ENCODE peak calls at places on chromosomes 11 and 22, in four cellular contexts. One of them, this sample, is unnamed.

GRCh38 chr11:1939006-1939626 is 8.0 kb upstream of the MRPL23 start:
- DNase-seq in spleen: peak; percentile 39
- DNase-seq in stomach: no peak
- DNase-seq in ovary: no peak
- DNase-seq in this sample: peak; percentile 30

GRCh38 chr11:68040121-68040956 is 1.5 kb downstream of the TCIRG1 start:
- DNase-seq in spleen: peak; percentile 93
- DNase-seq in stomach: peak; percentile 75
- DNase-seq in ovary: peak; percentile 66
- DNase-seq in this sample: peak; percentile 38

GRCh38 chr22:48299801-48300200 is 1527.9 kb downstream of the BRD1 start:
- DNase-seq in spleen: no peak
- DNase-seq in stomach: no peak
- DNase-seq in ovary: no peak
- DNase-seq in this sample: no peak

GRCh38 chr11:2465201-2466068 is 20.6 kb downstream of the KCNQ1 start:
- DNase-seq in spleen: peak; percentile 73
- DNase-seq in stomach: peak; percentile 75
- DNase-seq in ovary: no peak
- DNase-seq in this sample: no peak

GRCh38 chr11:705646-706438 is at the start of gene EPS8L2:
- DNase-seq in spleen: peak; percentile 81
- DNase-seq in stomach: peak; percentile 80
- DNase-seq in ovary: peak; percentile 58
- DNase-seq in this sample: no peak

GRCh38 chr11:116694815-116695590 is 77.8 kb downstream of the BUD13 start:
- DNase-seq in spleen: peak; percentile 64
- DNase-seq in stomach: peak; percentile 21
- DNase-seq in ovary: no peak
- DNase-seq in this sample: no peak

GRCh38 chr11:13462311-13462927 is 603 bp downstream of the BTBD10 start:
- DNase-seq in spleen: no peak
- DNase-seq in stomach: peak; percentile 43
- DNase-seq in ovary: no peak
- DNase-seq in this sample: peak; percentile 51

GRCh38 chr11:131980878-131981668 is 610.7 kb downstream of the NTM start:
- DNase-seq in spleen: no peak
- DNase-seq in stomach: no peak
- DNase-seq in ovary: no peak
- DNase-seq in this sample: no peak

GRCh38 chr11:62402226-62402625 is 16.6 kb upstream of the SCGB1A1 start:
- DNase-seq in spleen: peak; percentile 88
- DNase-seq in stomach: peak; percentile 29
- DNase-seq in ovary: peak; percentile 79
- DNase-seq in this sample: no peak

GRCh38 chr11:57203359-57203758 is 21.6 kb downstream of the LRRC55 start:
- DNase-seq in spleen: no peak
- DNase-seq in stomach: peak; percentile 33
- DNase-seq in ovary: no peak
- DNase-seq in this sample: no peak

GRCh38 chr11:101129203-101129943 is at the start of gene PGR:
- DNase-seq in spleen: no peak
- DNase-seq in stomach: no peak
- DNase-seq in ovary: peak; percentile 82
- DNase-seq in this sample: no peak

GRCh38 chr11:73439002-73439843 is 63.0 kb downstream of the RELT start:
- DNase-seq in spleen: no peak
- DNase-seq in stomach: no peak
- DNase-seq in ovary: no peak
- DNase-seq in this sample: no peak

GRCh38 chr11:61437496-61437895 is 7.6 kb downstream of the SDHAF2 start:
- DNase-seq in spleen: no peak
- DNase-seq in stomach: no peak
- DNase-seq in ovary: no peak
- DNase-seq in this sample: no peak

GRCh38 chr22:47174671-47175111 is 412.2 kb downstream of the TBC1D22A start:
- DNase-seq in spleen: peak; percentile 68
- DNase-seq in stomach: no peak
- DNase-seq in ovary: no peak
- DNase-seq in this sample: no peak

GRCh38 chr22:44878483-44879300 is 126.3 kb downstream of the ARHGAP8 start:
- DNase-seq in spleen: peak; percentile 58
- DNase-seq in stomach: no peak
- DNase-seq in ovary: no peak
- DNase-seq in this sample: no peak

GRCh38 chr11:104570088-104570701 is 328.1 kb downstream of the CASP12 start:
- DNase-seq in spleen: no peak
- DNase-seq in stomach: no peak
- DNase-seq in ovary: no peak
- DNase-seq in this sample: no peak

GRCh38 chr11:116793476-116794096 is 1.9 kb upstream of the APOA5 start:
- DNase-seq in spleen: no peak
- DNase-seq in stomach: no peak
- DNase-seq in ovary: no peak
- DNase-seq in this sample: no peak

GRCh38 chr11:28919194-28919593 is 811.0 kb downstream of the METTL15 start:
- DNase-seq in spleen: no peak
- DNase-seq in stomach: no peak
- DNase-seq in ovary: no peak
- DNase-seq in this sample: no peak

GRCh38 chr11:61671527-61671926 is 8.7 kb upstream of the DAGLA start:
- DNase-seq in spleen: no peak
- DNase-seq in stomach: no peak
- DNase-seq in ovary: no peak
- DNase-seq in this sample: peak; percentile 20

GRCh38 chr11:47995318-47995717 is 15.0 kb downstream of the PTPRJ start:
- DNase-seq in spleen: peak; percentile 7
- DNase-seq in stomach: no peak
- DNase-seq in ovary: no peak
- DNase-seq in this sample: no peak

GRCh38 chr11:44443836-44444769 is 121.4 kb upstream of the CD82 start:
- DNase-seq in spleen: no peak
- DNase-seq in stomach: peak; percentile 11
- DNase-seq in ovary: no peak
- DNase-seq in this sample: no peak

GRCh38 chr22:19595532-19595931 is 71.3 kb upstream of the CLDN5 start:
- DNase-seq in spleen: peak; percentile 6
- DNase-seq in stomach: no peak
- DNase-seq in ovary: no peak
- DNase-seq in this sample: no peak

GRCh38 chr22:19598054-19598855 is 74.0 kb upstream of the CLDN5 start:
- DNase-seq in spleen: peak; percentile 69
- DNase-seq in stomach: no peak
- DNase-seq in ovary: no peak
- DNase-seq in this sample: no peak

GRCh38 chr22:19599004-19599403 is 74.8 kb upstream of the CLDN5 start:
- DNase-seq in spleen: no peak
- DNase-seq in stomach: no peak
- DNase-seq in ovary: no peak
- DNase-seq in this sample: no peak

GRCh38 chr22:19596680-19597398 is 72.6 kb upstream of the CLDN5 start:
- DNase-seq in spleen: peak; percentile 74
- DNase-seq in stomach: no peak
- DNase-seq in ovary: no peak
- DNase-seq in this sample: no peak

GRCh38 chr22:19597399-19597735 is 73.2 kb upstream of the CLDN5 start:
- DNase-seq in spleen: peak; percentile 45
- DNase-seq in stomach: no peak
- DNase-seq in ovary: no peak
- DNase-seq in this sample: no peak
- TF ChIP-seq POLR2A in spleen: no peak
- TF ChIP-seq POLR2A in stomach: no peak
- TF ChIP-seq POLR2A in ovary: no peak
- TF ChIP-seq POLR2A in this sample: no peak

DNA sequence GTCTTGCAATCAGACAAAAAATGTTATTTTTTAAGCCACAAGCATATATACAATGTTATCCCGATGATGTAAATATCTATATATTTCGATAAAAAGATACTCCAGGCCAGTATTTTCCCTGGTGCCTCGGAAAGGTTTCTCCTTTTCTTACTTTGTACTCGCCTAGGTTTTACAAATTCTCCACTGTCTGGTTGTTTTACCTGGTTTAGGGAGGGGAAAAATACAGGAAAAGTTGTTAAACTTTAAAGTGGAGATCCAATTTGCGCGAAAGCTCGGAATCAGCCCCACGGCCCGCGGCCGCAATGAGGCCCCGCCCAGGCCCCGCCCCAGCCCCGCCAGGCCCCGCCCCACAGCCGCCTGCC is 58.4 kb upstream of the WNT7B start:
- DNase-seq in spleen: no peak
- DNase-seq in stomach: no peak
- DNase-seq in ovary: no peak
- DNase-seq in this sample: no peak
- TF ChIP-seq POLR2A in spleen: no peak
- TF ChIP-seq POLR2A in stomach: no peak
- TF ChIP-seq POLR2A in ovary: no peak
- TF ChIP-seq POLR2A in this sample: no peak

GRCh38 chr11:22190827-22191463 is 1.9 kb upstream of the ANO5 start:
- DNase-seq in spleen: no peak
- DNase-seq in stomach: no peak
- DNase-seq in ovary: no peak
- DNase-seq in this sample: no peak

GRCh38 chr11:22192289-22192641 is 620 bp upstream of the ANO5 start:
- DNase-seq in spleen: no peak
- DNase-seq in stomach: peak; percentile 25
- DNase-seq in ovary: no peak
- DNase-seq in this sample: no peak

GRCh38 chr11:22193348-22194051 is 615 bp downstream of the ANO5 start:
- DNase-seq in spleen: peak; percentile 73
- DNase-seq in stomach: peak; percentile 26
- DNase-seq in ovary: no peak
- DNase-seq in this sample: no peak

GRCh38 chr11:22194907-22195306 is 2.0 kb downstream of the ANO5 start:
- DNase-seq in spleen: no peak
- DNase-seq in stomach: no peak
- DNase-seq in ovary: no peak
- DNase-seq in this sample: no peak

GRCh38 chr11:22192642-22193347 is at the start of gene ANO5:
- DNase-seq in spleen: peak; percentile 78
- DNase-seq in stomach: peak; percentile 78
- DNase-seq in ovary: peak; percentile 42
- DNase-seq in this sample: peak; percentile 7
- TF ChIP-seq POLR2A in spleen: no peak
- TF ChIP-seq POLR2A in stomach: no peak
- TF ChIP-seq POLR2A in ovary: no peak
- TF ChIP-seq POLR2A in this sample: no peak

DNA sequence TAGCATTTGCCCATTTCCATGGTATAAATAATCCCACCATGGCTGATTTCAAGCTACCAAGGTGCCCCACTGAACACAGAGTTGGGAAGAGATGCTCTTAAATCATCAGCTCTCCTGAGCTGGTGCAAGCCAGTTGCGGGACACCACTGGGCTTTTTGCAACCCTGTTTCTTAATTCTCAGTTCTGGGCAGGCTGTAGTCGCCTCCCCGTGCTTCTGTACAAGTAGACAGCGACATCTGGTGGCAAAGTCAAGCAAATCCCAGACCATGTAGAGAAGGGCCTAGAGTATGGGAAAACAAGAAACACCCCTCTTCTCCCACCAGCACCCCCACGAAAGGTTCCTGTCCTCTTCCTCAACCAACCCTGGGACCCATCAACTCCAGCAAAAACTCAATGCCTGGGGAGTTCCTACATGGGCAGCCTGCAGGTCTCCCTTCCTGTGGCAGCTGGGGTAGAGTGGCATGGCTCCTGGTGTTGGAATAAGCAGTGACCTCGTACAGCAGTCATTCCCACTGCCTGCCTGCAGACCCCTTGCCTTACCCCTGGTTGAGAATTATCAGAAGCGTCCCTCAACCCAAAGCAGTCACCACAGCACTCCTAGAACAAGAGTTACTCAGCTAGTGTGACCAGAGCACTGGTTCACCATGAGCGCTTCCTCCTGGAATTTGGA is 68.4 kb downstream of the IGLL5 start:
- DNase-seq in spleen: no peak
- DNase-seq in stomach: peak; percentile 78
- DNase-seq in ovary: peak; percentile 72
- DNase-seq in this sample: peak; percentile 76
- TF ChIP-seq POLR2A in spleen: no peak
- TF ChIP-seq POLR2A in stomach: no peak
- TF ChIP-seq POLR2A in ovary: no peak
- TF ChIP-seq POLR2A in this sample: no peak

DNA sequence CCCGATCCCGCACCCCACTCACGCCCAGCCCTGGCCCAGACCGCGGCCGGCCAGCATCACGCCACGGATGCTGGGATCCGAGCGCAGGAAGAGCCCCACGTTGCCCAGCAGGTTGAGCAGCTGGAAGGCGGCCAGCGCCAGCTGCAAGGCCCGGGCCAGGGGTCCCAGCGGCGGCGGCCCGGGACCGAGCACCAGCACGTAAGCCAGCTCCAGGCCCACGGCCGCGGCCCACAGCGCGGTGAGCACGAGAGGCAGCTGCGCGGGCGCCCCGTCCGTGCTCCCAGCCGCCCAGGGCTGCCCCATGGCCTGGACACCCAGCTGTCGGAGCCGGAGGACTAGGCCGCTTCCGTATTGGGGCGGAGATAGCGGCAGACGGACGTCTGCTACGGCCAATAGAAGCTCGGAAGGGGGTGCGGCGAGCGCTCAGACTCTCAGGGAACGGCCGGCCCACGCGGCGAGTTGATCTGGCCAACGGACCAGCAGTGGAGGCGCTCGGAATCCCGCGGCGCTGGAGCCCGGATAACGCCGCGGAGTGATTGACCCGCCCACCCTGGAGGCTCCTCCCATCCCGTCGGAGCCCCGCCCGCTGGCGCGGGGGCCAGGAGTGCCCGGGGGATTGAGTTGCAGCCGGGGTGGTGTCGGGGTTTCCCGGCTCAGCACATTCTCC is at the start of gene ZDHHC24:
- DNase-seq in spleen: peak; percentile 98
- DNase-seq in stomach: peak; percentile 98
- DNase-seq in ovary: peak; percentile 96
- DNase-seq in this sample: peak; percentile 95
- TF ChIP-seq POLR2A in spleen: peak; percentile 12
- TF ChIP-seq POLR2A in stomach: no peak
- TF ChIP-seq POLR2A in ovary: no peak
- TF ChIP-seq POLR2A in this sample: peak; percentile 67